ENCODE peak calls at places on chromosomes 1 and 21, in five cellular contexts. T, Y, W, V and R are unnamed samples.

GRCh38 chr1:6271554-6271953 is 10.7 kb upstream of the GPR153 start:
- DNase-seq in T (no peak), Y (no peak), W (no peak), V (no peak), R (no peak)

GRCh38 chr1:22379566-22379965 is 72.1 kb upstream of the ZBTB40 start:
- DNase-seq in T (no peak), Y (no peak), W (no peak), V (no peak), R (no peak)

GRCh38 chr1:97006044-97006676 is 284.6 kb downstream of the PTBP2 start:
- DNase-seq in T (peak), Y (no peak), W (peak), V (no peak), R (peak)

GRCh38 chr1:240562111-240562590 is 49.8 kb downstream of the GREM2 start:
- DNase-seq in T (no peak), Y (no peak), W (no peak), V (no peak), R (no peak)

GRCh38 chr1:118395430-118396001 is 210.5 kb upstream of the SPAG17 start:
- DNase-seq in T (no peak), Y (no peak), W (no peak), V (no peak), R (no peak)

GRCh38 chr1:156281281-156282142 is 1.1 kb downstream of the SMG5 start:
- DNase-seq in T (peak), Y (peak), W (peak), V (no peak), R (no peak)

GRCh38 chr1:62385923-62386322 is 50.9 kb upstream of the USP1 start:
- DNase-seq in T (no peak), Y (no peak), W (no peak), V (no peak), R (peak)

GRCh38 chr1:37718181-37718900 is 26.0 kb downstream of the CDCA8 start:
- DNase-seq in T (no peak), Y (no peak), W (no peak), V (no peak), R (no peak)

GRCh38 chr1:10429868-10430215 is 391 bp upstream of the CENPS start:
- DNase-seq in T (no peak), Y (no peak), W (peak), V (no peak), R (no peak)

GRCh38 chr21:29245104-29245643 is 53.5 kb upstream of the BACH1 start:
- DNase-seq in T (no peak), Y (no peak), W (no peak), V (no peak), R (no peak)

GRCh38 chr1:180947901-180948311 is 35.2 kb downstream of the KIAA1614 start:
- DNase-seq in T (no peak), Y (no peak), W (no peak), V (no peak), R (no peak)

GRCh38 chr1:180945551-180945950 is 32.9 kb downstream of the KIAA1614 start:
- DNase-seq in T (no peak), Y (no peak), W (no peak), V (no peak), R (no peak)

GRCh38 chr1:180946537-180947507 is 34.1 kb downstream of the KIAA1614 start:
- DNase-seq in T (no peak), Y (no peak), W (no peak), V (no peak), R (no peak)

GRCh38 chr1:180946056-180946455 is 33.4 kb downstream of the KIAA1614 start:
- DNase-seq in T (no peak), Y (no peak), W (no peak), V (no peak), R (no peak)

GRCh38 chr1:180945151-180945550 is 32.5 kb downstream of the KIAA1614 start:
- DNase-seq in T (no peak), Y (no peak), W (no peak), V (no peak), R (no peak)
- TF ChIP-seq CTCF in T (no peak), Y (no peak), W (no peak), V (no peak), R (no peak)

GRCh38 chr1:245493029-245493428 is 338.2 kb downstream of the KIF26B start:
- DNase-seq in T (no peak), Y (no peak), W (peak), V (no peak), R (no peak)
- TF ChIP-seq CTCF in T (no peak), Y (no peak), W (peak), V (no peak), R (no peak)

DNA sequence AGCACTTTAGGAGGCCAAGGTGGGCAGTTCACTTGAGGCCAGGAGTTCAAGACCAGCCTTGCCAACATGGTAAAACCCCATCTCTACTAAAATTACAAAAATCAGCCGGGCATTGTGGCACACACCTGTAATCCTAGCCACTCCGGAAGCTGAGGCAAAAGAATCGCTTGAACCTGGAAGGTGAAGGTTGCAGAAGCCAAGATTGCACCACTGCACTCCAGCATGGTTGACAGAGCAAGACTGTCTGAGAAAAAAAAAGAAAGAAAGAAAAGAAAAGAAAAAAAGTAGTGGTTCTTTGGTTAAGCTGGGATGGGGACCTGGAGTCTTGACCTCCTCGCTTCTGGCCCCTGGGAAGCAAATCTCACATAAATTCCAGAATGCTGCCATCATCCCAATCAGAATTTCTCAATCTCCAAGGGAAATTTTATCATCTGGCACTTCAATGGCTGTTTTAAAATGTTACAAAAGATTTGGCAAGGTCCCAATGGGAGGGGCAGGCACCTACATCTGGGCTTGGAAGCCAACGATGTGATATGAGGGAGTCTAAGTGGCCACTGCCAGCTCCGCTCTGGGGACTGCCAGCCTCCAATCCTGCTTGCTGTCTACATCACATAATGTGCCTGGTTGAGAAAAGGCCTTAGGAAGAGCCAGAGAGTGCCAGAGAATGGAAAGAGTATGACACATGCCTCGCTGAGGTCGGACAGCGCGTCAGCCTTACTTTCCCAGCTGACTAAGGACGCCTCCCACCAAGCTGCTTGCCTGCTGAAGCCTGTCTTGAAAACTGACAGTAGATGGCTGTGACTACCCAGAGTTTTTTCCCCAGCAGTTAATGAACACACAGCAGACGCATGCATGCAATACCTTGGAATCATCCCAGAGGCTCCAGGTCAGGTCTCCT is 42.1 kb upstream of the SRP9 start:
- DNase-seq in T (peak), Y (peak), W (peak), V (peak), R (peak)
- TF ChIP-seq CTCF in T (no peak), Y (peak), W (peak), V (no peak), R (no peak)

GRCh38 chr1:235557495-235557894 is 53.2 kb upstream of the B3GALNT2 start:
- DNase-seq in T (peak), Y (no peak), W (no peak), V (no peak), R (no peak)
- TF ChIP-seq CTCF in T (no peak), Y (no peak), W (peak), V (no peak), R (peak)

DNA sequence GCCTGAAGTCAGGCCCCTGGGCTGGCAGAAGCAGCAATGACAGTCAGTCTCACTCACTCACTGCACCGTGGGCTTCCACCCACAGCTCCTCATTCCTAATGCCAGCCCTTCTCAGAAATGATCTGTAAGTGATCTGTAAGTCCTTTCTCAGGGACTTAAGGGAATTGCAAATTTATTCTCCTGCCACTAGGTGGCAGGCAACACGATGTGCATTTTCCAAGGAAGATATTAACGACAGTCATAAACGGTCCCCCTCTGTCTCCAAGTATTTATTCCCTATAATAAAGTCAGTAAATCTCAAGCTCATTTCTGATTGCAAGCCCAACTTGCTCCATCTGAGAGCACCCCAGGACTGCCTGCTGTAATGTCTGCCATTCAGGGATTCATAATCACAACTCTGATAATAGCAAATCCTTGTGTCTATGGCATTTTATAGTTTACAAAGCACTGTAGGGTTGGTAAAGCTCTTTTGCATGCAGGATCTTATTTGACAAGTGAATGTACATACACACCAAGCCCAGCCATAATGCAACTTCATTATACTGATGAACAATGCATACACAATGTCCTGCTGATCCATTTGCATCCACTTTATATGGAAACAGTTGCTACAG is 380.6 kb upstream of the CAMK1G start:
- DNase-seq in T (no peak), Y (no peak), W (peak), V (no peak), R (no peak)
- TF ChIP-seq CTCF in T (peak), Y (peak), W (peak), V (peak), R (peak)

GRCh38 chr1:205475855-205476254 is 20.0 kb upstream of the BLACAT1 start:
- DNase-seq in T (no peak), Y (no peak), W (no peak), V (no peak), R (no peak)

GRCh38 chr1:205474571-205474970 is 18.7 kb upstream of the BLACAT1 start:
- DNase-seq in T (no peak), Y (no peak), W (no peak), V (no peak), R (no peak)

GRCh38 chr1:205476648-205477047 is 20.8 kb upstream of the BLACAT1 start:
- DNase-seq in T (no peak), Y (no peak), W (no peak), V (no peak), R (no peak)

GRCh38 chr1:205477759-205478247 is 22.0 kb upstream of the BLACAT1 start:
- DNase-seq in T (peak), Y (peak), W (peak), V (no peak), R (no peak)

DNA sequence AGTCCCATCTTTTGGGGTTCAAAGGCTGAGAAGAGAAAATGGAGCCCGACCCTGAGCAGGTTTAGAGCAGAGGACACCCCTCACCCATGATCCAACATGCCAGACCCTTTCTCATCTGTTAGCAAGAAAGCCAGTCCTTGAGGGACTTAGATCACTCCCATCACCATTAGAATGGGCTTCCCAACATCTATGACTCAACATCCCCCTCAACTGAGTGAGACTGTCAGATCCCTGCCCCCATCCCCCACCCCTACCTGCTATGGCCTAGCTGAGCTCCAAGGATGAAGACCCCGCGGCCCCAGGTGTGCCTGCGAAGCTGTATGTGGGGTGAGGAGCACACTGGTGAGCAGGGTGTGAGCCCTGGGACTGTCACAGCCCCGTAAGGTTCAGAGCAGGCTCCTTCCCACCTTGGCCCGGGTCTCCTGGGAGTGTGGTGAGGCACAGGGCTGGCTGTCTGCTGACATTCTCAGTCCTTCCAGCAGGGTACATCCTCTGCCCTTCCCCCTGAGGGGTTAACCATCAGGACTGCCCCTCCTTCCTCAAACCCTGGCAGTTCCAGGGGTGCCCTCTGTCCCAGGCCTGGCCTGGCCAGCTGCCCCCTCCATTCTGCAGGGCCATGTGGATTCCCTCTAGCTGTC is 21.4 kb upstream of the BLACAT1 start:
- DNase-seq in T (no peak), Y (no peak), W (no peak), V (no peak), R (no peak)
- TF ChIP-seq CTCF in T (no peak), Y (no peak), W (no peak), V (no peak), R (no peak)

GRCh38 chr1:159851386-159851785 is 11.1 kb downstream of the VSIG8 start:
- DNase-seq in T (no peak), Y (no peak), W (no peak), V (no peak), R (no peak)
- TF ChIP-seq CTCF in T (no peak), Y (no peak), W (peak), V (no peak), R (no peak)

DNA sequence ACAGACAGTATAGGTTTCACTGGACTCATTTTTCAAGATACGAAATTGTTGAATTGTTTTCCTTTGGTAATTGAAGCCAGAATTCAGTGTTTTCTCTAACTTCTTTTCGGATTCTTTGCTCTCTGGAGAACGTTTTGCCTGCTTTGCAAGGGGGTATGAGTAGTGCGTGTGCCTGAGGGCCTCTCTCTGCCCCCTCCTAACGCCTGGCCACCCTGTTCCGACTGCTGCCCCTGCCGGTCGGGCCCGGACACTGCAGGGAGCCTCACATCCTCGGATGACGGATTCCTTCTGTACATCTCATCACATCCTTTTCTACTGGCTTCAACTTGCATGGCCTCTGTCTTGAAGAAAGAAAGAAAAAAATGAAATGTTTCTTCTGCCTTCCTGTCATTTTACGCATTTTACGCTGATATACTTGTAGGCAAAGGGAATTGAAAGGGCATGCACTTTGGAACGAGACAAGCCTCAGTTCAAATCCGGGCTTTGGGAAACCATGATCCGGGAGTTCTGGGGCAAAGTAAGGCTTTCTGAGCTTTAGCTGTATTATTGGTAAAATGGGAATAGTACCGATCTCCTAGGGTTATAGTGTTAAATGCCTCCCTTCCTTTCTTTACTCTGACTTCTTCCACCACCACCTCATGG is 65.1 kb downstream of the DISC1 start:
- DNase-seq in T (no peak), Y (peak), W (peak), V (no peak), R (peak)
- TF ChIP-seq CTCF in T (peak), Y (peak), W (peak), V (peak), R (peak)